ENCODE peak calls at places on chromosome 14, in four cellular contexts. One of them, this sample, is unnamed.

GRCh38 chr14:35669782-35670181 is 135.8 kb downstream of the INSM2 start:
- DNase-seq in fibroblast of the aortic adventitia: peak
- DNase-seq in fibroblast of pulmonary artery: peak
- DNase-seq in NB4: no peak
- DNase-seq in this sample: peak

GRCh38 chr14:104530651-104531050 is 48.9 kb upstream of the C14orf180 start:
- DNase-seq in fibroblast of the aortic adventitia: no peak
- DNase-seq in fibroblast of pulmonary artery: no peak
- DNase-seq in NB4: no peak
- DNase-seq in this sample: no peak

GRCh38 chr14:49907186-49907585 is 14.3 kb downstream of the ARF6 start:
- DNase-seq in fibroblast of the aortic adventitia: no peak
- DNase-seq in fibroblast of pulmonary artery: no peak
- DNase-seq in NB4: no peak
- DNase-seq in this sample: no peak

GRCh38 chr14:96095581-96096476 is 56.7 kb downstream of the C14orf132 start:
- DNase-seq in fibroblast of the aortic adventitia: peak
- DNase-seq in fibroblast of pulmonary artery: peak
- DNase-seq in NB4: no peak
- DNase-seq in this sample: peak

GRCh38 chr14:50335389-50335788 is 23.3 kb downstream of the DMAC2L start:
- DNase-seq in fibroblast of the aortic adventitia: peak
- DNase-seq in fibroblast of pulmonary artery: peak
- DNase-seq in NB4: no peak
- DNase-seq in this sample: peak

GRCh38 chr14:59305231-59305630 is 116.8 kb downstream of the DAAM1 start:
- DNase-seq in fibroblast of the aortic adventitia: peak
- DNase-seq in fibroblast of pulmonary artery: no peak
- DNase-seq in NB4: no peak
- DNase-seq in this sample: peak

GRCh38 chr14:105353163-105353562 is 38.6 kb downstream of the PACS2 start:
- DNase-seq in fibroblast of the aortic adventitia: no peak
- DNase-seq in fibroblast of pulmonary artery: no peak
- DNase-seq in NB4: no peak
- DNase-seq in this sample: no peak

GRCh38 chr14:90721619-90722305 is 94.5 kb downstream of the TTC7B start:
- DNase-seq in fibroblast of the aortic adventitia: no peak
- DNase-seq in fibroblast of pulmonary artery: no peak
- DNase-seq in NB4: no peak
- DNase-seq in this sample: no peak

GRCh38 chr14:24563505-24563904 is 12.5 kb downstream of the CTSG start:
- DNase-seq in fibroblast of the aortic adventitia: no peak
- DNase-seq in fibroblast of pulmonary artery: no peak
- DNase-seq in NB4: no peak
- DNase-seq in this sample: no peak

GRCh38 chr14:105484069-105484996 is 2.4 kb upstream of the CRIP1 start:
- DNase-seq in fibroblast of the aortic adventitia: peak
- DNase-seq in fibroblast of pulmonary artery: peak
- DNase-seq in NB4: no peak
- DNase-seq in this sample: no peak

GRCh38 chr14:68305738-68306137 is 486.2 kb downstream of the RAD51B start:
- DNase-seq in fibroblast of the aortic adventitia: no peak
- DNase-seq in fibroblast of pulmonary artery: no peak
- DNase-seq in NB4: no peak
- DNase-seq in this sample: no peak

GRCh38 chr14:68308695-68309094 is 484.2 kb downstream of the ZFP36L1 start:
- DNase-seq in fibroblast of the aortic adventitia: no peak
- DNase-seq in fibroblast of pulmonary artery: no peak
- DNase-seq in NB4: no peak
- DNase-seq in this sample: peak

GRCh38 chr14:68306934-68307758 is 485.7 kb downstream of the ZFP36L1 start:
- DNase-seq in fibroblast of the aortic adventitia: peak
- DNase-seq in fibroblast of pulmonary artery: no peak
- DNase-seq in NB4: no peak
- DNase-seq in this sample: peak

GRCh38 chr14:68307769-68308168 is 485.1 kb downstream of the ZFP36L1 start:
- DNase-seq in fibroblast of the aortic adventitia: peak
- DNase-seq in fibroblast of pulmonary artery: peak
- DNase-seq in NB4: no peak
- DNase-seq in this sample: peak

GRCh38 chr14:68306265-68306933 is 486.5 kb downstream of the ZFP36L1 start:
- DNase-seq in fibroblast of the aortic adventitia: no peak
- DNase-seq in fibroblast of pulmonary artery: no peak
- DNase-seq in NB4: no peak
- DNase-seq in this sample: no peak
- TF ChIP-seq CTCF in fibroblast of the aortic adventitia: no peak
- TF ChIP-seq CTCF in fibroblast of pulmonary artery: no peak
- TF ChIP-seq CTCF in NB4: no peak
- TF ChIP-seq CTCF in this sample: no peak

DNA sequence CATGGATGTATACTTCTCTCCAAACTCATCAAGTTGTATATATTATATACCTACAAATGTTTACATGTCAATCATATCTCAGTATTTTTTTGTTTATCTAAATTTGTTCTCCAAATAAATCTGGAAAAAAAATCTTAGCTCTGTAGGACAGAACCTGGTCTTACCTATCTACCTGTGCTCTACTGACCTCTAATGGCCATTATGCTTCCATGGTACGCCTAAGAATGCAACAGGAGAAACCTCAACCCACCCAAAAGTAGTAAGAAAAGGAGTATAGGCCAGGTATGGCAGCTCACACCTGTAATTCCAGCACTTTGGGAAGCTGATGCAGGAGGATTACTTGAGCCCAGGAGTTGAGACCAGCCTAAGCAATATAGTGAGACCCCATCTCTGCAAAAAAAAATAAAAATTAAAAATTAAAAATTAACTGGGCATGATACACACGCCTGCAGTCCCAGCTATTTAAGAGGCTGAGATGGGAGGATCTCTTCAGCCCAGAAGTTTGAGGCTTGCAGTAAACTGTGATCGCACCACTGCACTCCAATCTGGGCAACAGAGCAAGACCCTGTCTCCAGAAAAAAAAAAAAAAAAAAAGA is 8.7 kb downstream of the OR11H4 start:
- DNase-seq in fibroblast of the aortic adventitia: no peak
- DNase-seq in fibroblast of pulmonary artery: no peak
- DNase-seq in NB4: peak
- DNase-seq in this sample: no peak
- TF ChIP-seq CTCF in fibroblast of the aortic adventitia: no peak
- TF ChIP-seq CTCF in fibroblast of pulmonary artery: no peak
- TF ChIP-seq CTCF in NB4: peak
- TF ChIP-seq CTCF in this sample: no peak

GRCh38 chr14:100840286-100840685 is 14.4 kb downstream of the MEG3 start:
- DNase-seq in fibroblast of the aortic adventitia: no peak
- DNase-seq in fibroblast of pulmonary artery: no peak
- DNase-seq in NB4: no peak
- DNase-seq in this sample: no peak

GRCh38 chr14:100841445-100842403 is 15.8 kb downstream of the MEG3 start:
- DNase-seq in fibroblast of the aortic adventitia: no peak
- DNase-seq in fibroblast of pulmonary artery: no peak
- DNase-seq in NB4: no peak
- DNase-seq in this sample: no peak

GRCh38 chr14:100839573-100840175 is 13.8 kb downstream of the MEG3 start:
- DNase-seq in fibroblast of the aortic adventitia: no peak
- DNase-seq in fibroblast of pulmonary artery: no peak
- DNase-seq in NB4: no peak
- DNase-seq in this sample: no peak

GRCh38 chr14:100842799-100843198 is 16.9 kb downstream of the MEG3 start:
- DNase-seq in fibroblast of the aortic adventitia: peak
- DNase-seq in fibroblast of pulmonary artery: peak
- DNase-seq in NB4: no peak
- DNase-seq in this sample: peak

DNA sequence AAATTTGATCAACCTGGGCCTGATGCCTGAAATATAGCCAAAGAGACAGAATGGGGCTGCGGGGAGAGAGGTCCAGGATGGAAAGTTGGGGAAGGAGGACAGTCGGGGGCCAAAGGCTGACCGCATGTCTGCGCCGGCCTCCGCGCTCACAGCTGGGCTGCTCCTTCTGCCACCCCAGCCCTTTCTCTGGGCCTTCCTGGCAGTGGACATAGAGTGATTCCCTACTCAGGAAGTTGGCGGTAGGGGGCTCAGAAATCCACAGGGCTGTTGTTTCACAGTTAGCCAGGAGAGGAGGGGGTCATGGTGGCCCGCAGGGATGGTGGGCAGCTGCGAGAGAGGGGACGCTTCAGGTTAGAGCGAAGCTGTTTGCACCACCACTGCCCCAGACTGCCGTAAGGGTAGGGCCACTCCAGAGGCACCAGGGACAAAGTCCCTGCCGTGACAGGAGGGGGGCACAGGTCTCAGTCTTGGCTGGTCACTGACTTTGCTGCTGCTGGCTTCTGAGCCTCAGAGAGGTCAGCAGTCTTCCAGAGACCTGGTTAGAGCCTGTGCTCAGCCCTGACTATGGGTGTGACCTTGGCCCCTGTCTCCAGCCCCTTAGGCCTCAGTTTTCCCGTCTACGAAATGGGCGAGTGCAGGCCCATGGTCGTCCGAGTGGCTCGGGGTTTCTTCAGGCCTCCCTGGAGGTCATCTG is 15.0 kb downstream of the MEG3 start:
- DNase-seq in fibroblast of the aortic adventitia: no peak
- DNase-seq in fibroblast of pulmonary artery: no peak
- DNase-seq in NB4: no peak
- DNase-seq in this sample: no peak
- TF ChIP-seq CTCF in fibroblast of the aortic adventitia: no peak
- TF ChIP-seq CTCF in fibroblast of pulmonary artery: no peak
- TF ChIP-seq CTCF in NB4: no peak
- TF ChIP-seq CTCF in this sample: no peak

GRCh38 chr14:100748403-100748802 is 21.7 kb downstream of the DLK1 start:
- DNase-seq in fibroblast of the aortic adventitia: no peak
- DNase-seq in fibroblast of pulmonary artery: no peak
- DNase-seq in NB4: no peak
- DNase-seq in this sample: no peak

GRCh38 chr14:100748944-100749343 is 22.3 kb downstream of the DLK1 start:
- DNase-seq in fibroblast of the aortic adventitia: no peak
- DNase-seq in fibroblast of pulmonary artery: no peak
- DNase-seq in NB4: no peak
- DNase-seq in this sample: no peak

GRCh38 chr14:100747736-100748135 is 21.0 kb downstream of the DLK1 start:
- DNase-seq in fibroblast of the aortic adventitia: no peak
- DNase-seq in fibroblast of pulmonary artery: no peak
- DNase-seq in NB4: no peak
- DNase-seq in this sample: no peak

GRCh38 chr14:100746326-100746725 is 19.6 kb downstream of the DLK1 start:
- DNase-seq in fibroblast of the aortic adventitia: no peak
- DNase-seq in fibroblast of pulmonary artery: no peak
- DNase-seq in NB4: no peak
- DNase-seq in this sample: no peak

DNA sequence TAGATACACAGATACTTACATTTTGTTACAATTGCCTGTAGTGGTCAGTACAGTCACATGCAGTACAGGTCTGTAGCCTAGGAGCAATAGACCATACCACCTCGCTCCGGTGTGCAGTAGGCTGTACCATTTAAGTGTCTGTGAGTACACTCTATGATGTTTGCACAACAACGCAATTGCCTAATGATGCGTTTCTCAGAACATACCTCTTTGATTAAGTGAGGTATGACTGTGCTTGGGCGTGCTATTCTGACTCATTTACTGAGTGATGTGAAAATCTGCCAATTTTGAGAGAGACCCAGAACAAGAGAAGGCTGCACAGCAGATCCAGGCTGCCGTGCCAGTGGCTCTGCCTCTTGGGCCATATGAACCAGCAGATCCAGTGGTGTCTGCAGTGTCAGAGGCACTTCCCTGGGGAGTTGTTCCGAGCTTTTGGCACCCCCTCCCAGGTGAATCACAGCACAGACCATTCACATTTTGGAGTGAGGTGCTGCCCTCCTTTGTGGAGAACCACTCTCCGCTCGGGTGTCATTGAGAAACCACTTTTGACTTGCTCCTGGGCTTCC is 20.4 kb downstream of the DLK1 start:
- DNase-seq in fibroblast of the aortic adventitia: peak
- DNase-seq in fibroblast of pulmonary artery: peak
- DNase-seq in NB4: no peak
- DNase-seq in this sample: peak
- TF ChIP-seq CTCF in fibroblast of the aortic adventitia: no peak
- TF ChIP-seq CTCF in fibroblast of pulmonary artery: no peak
- TF ChIP-seq CTCF in NB4: no peak
- TF ChIP-seq CTCF in this sample: no peak

GRCh38 chr14:85528080-85528881 is 1.7 kb upstream of the FLRT2 start:
- DNase-seq in fibroblast of the aortic adventitia: peak
- DNase-seq in fibroblast of pulmonary artery: peak
- DNase-seq in NB4: no peak
- DNase-seq in this sample: peak
- TF ChIP-seq CTCF in fibroblast of the aortic adventitia: peak
- TF ChIP-seq CTCF in fibroblast of pulmonary artery: peak
- TF ChIP-seq CTCF in NB4: no peak
- TF ChIP-seq CTCF in this sample: peak

DNA sequence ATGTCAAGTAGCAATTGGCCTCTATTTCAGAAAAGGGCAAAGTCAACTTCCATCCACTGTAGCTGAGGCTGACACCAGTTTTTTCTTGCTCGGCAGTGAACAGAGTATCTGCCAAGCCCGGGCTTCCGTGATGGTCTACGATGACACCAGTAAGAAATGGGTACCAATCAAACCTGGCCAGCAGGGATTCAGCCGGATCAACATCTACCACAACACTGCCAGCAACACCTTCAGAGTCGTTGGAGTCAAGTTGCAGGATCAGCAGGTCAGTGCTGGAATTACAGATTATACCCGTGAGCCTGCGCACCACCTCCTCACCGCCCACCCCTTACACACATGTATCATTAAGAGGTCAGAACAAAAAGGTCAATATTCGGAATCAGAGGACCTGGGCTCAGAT is 19.4 kb downstream of the EVL start:
- DNase-seq in fibroblast of the aortic adventitia: no peak
- DNase-seq in fibroblast of pulmonary artery: no peak
- DNase-seq in NB4: no peak
- DNase-seq in this sample: no peak
- TF ChIP-seq CTCF in fibroblast of the aortic adventitia: no peak
- TF ChIP-seq CTCF in fibroblast of pulmonary artery: no peak
- TF ChIP-seq CTCF in NB4: no peak
- TF ChIP-seq CTCF in this sample: no peak

DNA sequence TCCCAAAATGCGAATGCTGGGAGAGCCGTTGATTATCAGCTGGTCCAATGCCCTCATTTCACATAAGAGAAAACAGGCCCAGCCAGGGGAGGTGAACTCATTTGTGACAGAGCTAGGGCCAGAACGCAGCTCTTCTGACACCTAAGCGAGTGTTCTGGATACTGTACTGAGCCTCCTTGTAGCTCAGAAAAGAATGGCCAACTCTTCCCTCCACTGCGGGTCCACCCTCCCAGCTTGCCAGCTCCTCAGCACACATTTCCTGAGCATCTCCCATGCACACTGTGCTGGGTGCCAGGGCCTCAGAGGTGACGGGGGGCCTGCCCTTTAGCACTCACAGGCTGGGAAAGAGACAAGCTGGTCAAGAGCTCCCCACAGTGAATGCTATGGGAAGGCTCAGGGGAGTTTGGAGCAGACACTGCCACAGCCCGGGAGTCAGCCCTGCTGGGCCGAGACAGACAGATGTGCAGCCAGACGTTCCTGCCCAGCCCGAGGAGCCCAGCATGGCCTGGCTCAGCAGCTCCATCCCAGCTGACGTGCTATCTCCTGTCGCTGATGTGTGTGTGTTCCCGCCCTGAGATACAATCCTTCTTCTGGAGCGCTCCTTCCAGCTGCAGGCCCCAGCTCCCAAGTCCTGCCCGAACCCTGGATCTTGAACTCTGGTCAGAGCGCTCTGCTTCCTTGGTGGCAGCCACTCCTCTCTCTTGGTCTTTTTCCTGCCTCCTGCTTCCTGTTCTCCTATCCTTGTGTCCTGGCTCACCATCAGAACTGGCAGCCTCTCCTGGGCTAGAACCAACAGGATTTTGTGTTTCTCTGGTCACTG is 3.6 kb downstream of the CMTM5 start:
- DNase-seq in fibroblast of the aortic adventitia: no peak
- DNase-seq in fibroblast of pulmonary artery: no peak
- DNase-seq in NB4: no peak
- DNase-seq in this sample: no peak
- TF ChIP-seq CTCF in fibroblast of the aortic adventitia: no peak
- TF ChIP-seq CTCF in fibroblast of pulmonary artery: no peak
- TF ChIP-seq CTCF in NB4: no peak
- TF ChIP-seq CTCF in this sample: no peak